ENCODE peak calls at places on chromosomes 12 and 14, in eight cellular contexts. L is posterior cingulate gyrus; H is cerebellar nuclear complex; C is hypothalamus; X is choroid plexus epithelial cell; Y is stimulated activated CD4-positive, alpha-beta T cell treated with anti-CD3 and anti-CD28 coated beads, Interleukin-4, amount 100 ng/mL, for 1 hour; T is CD4-positive, CD25-positive, alpha-beta regulatory T cell; G is EL. M is an unnamed sample.

GRCh38 chr12:19739195-19739776 is 300.0 kb downstream of the AEBP2 start:
- DNase-seq in G (peak; percentile 65), X (peak; percentile 85), Y (no peak), H (no peak), T (no peak), C (no peak), L (no peak), M (peak; percentile 68)

GRCh38 chr14:71472281-71472960 is 459.8 kb upstream of the RGS6 start:
- DNase-seq in T (no peak), G (peak; percentile 58), Y (no peak), X (peak; percentile 46), L (no peak), H (no peak), C (no peak), M (no peak)

GRCh38 chr14:23056257-23056955 is 914 bp downstream of the CDH24 start:
- DNase-seq in Y (peak; percentile 68), L (peak; percentile 49), C (no peak), X (peak; percentile 73), T (peak; percentile 59), H (no peak), G (peak; percentile 82), M (peak; percentile 75)

GRCh38 chr14:99758121-99758871 is 34.9 kb upstream of the EML1 start:
- DNase-seq in C (no peak), H (no peak), X (peak; percentile 86), T (no peak), Y (no peak), L (no peak), G (peak; percentile 99), M (no peak)

GRCh38 chr12:1842183-1842904 is 22.0 kb downstream of the LRTM2 start:
- DNase-seq in C (no peak), L (no peak), Y (no peak), X (no peak), G (no peak), H (no peak), T (no peak), M (no peak)

GRCh38 chr14:104561661-104562495 is 17.7 kb upstream of the C14orf180 start:
- DNase-seq in C (no peak), H (no peak), G (no peak), Y (no peak), T (no peak), X (no peak), L (no peak), M (no peak)

GRCh38 chr12:91926810-91927209 is 218.8 kb downstream of the BTG1 start:
- DNase-seq in Y (no peak), G (peak; percentile 48), L (no peak), X (peak; percentile 67), T (no peak), H (no peak), C (no peak), M (no peak)

GRCh38 chr12:31224768-31225448 is 101.0 kb downstream of the SINHCAF start:
- DNase-seq in X (no peak), Y (no peak), G (no peak), L (no peak), H (no peak), T (no peak), C (no peak), M (no peak)

GRCh38 chr12:132921685-132922084 is 34.3 kb upstream of the CHFR start:
- DNase-seq in C (no peak), T (no peak), Y (no peak), X (no peak), H (no peak), L (no peak), G (no peak), M (no peak)

GRCh38 chr12:110114596-110114995 is 9.6 kb upstream of the IFT81 start:
- DNase-seq in X (no peak), L (no peak), T (no peak), Y (no peak), H (no peak), G (no peak), C (no peak), M (no peak)

GRCh38 chr14:33647385-33647786 is 303.5 kb downstream of the EGLN3 start:
- DNase-seq in T (no peak), Y (no peak), G (peak; percentile 96), H (no peak), X (peak; percentile 98), C (no peak), L (no peak), M (no peak)

GRCh38 chr12:67689339-67689738 is 40.8 kb downstream of the DYRK2 start:
- DNase-seq in T (no peak), Y (no peak), C (no peak), G (no peak), X (no peak), L (no peak), H (no peak), M (no peak)

GRCh38 chr14:44490966-44491365 is 16.1 kb downstream of the FSCB start:
- DNase-seq in L (no peak), T (no peak), H (no peak), C (no peak), G (no peak), Y (no peak), X (no peak), M (no peak)

GRCh38 chr14:101068293-101068957 is 164.9 kb upstream of the RTL1 start:
- DNase-seq in Y (no peak), H (no peak), G (no peak), C (no peak), X (no peak), L (peak; percentile 12), T (no peak), M (no peak)

GRCh38 chr12:46535907-46536306 is 163.3 kb upstream of the SLC38A2 start:
- DNase-seq in G (no peak), L (no peak), C (no peak), X (no peak), T (no peak), H (no peak), Y (no peak), M (no peak)

M was measured in body of pancreas.